ENCODE peak calls at places on chromosomes 4 and X, in nine cellular contexts. N is CD4-positive, alpha-beta T cell; Q is fibroblast of lung; B is stomach; C is HFFc6; L is progenitor cell of endocrine pancreas; P is OCI-LY7; Y is GM10248; T is Caco-2. G is an unnamed sample.

GRCh38 chrX:12580548-12580947 is 210.7 kb upstream of the PRPS2 start:
- DNase-seq in Q (no peak), N (no peak), B (no peak), L (no peak), C (no peak), T (no peak), Y (no peak), P (no peak), G (no peak)

GRCh38 chrX:119186194-119186593 is 49.9 kb upstream of the PGRMC1 start:
- DNase-seq in B (no peak), P (no peak), Q (no peak), N (no peak), L (no peak), T (no peak), Y (no peak), C (no peak), G (no peak)

GRCh38 chrX:129522184-129523059 is 868 bp downstream of the SMARCA1 start:
- DNase-seq in B (peak), C (peak), Q (peak), P (no peak), T (peak), Y (peak), N (no peak), L (peak), G (no peak)

GRCh38 chr4:152696764-152697250 is 17.0 kb upstream of the TMEM154 start:
- DNase-seq in P (no peak), T (no peak), B (peak), L (no peak), C (no peak), N (no peak), Q (peak), Y (peak), G (peak)

GRCh38 chr4:102439835-102440234 is 61.3 kb upstream of the NFKB1 start:
- DNase-seq in P (no peak), L (no peak), N (no peak), T (no peak), Q (peak), C (peak), B (no peak), Y (no peak), G (no peak)

GRCh38 chrX:66731398-66731797 is 92.5 kb upstream of the EDA2R start:
- DNase-seq in C (peak), B (no peak), P (peak), L (no peak), Y (peak), N (no peak), T (peak), Q (peak), G (no peak)

GRCh38 chr4:26065833-26066232 is 151.8 kb downstream of the SMIM20 start:
- DNase-seq in C (no peak), P (no peak), Y (no peak), N (no peak), T (no peak), B (no peak), L (no peak), Q (peak), G (no peak)

GRCh38 chr4:138948918-138949317 is 66.7 kb upstream of the NOCT start:
- DNase-seq in T (peak), P (no peak), Q (no peak), Y (no peak), B (no peak), N (no peak), L (no peak), C (no peak), G (no peak)

GRCh38 chrX:3690140-3690539 is 23.3 kb downstream of the PRKX start:
- DNase-seq in C (no peak), T (no peak), B (no peak), P (no peak), Y (no peak), Q (peak), L (no peak), N (no peak), G (no peak)

GRCh38 chr4:105715692-105716278 is 7.2 kb downstream of the GSTCD start:
- DNase-seq in N (no peak), P (peak), C (peak), Y (no peak), T (no peak), Q (peak), L (no peak), B (no peak), G (no peak)

GRCh38 chrX:63658920-63659319 is 126.1 kb downstream of the ARHGEF9 start:
- DNase-seq in B (no peak), P (no peak), Q (peak), N (no peak), C (no peak), Y (no peak), L (no peak), T (no peak), G (no peak)

GRCh38 chrX:98371994-98372393 is 1488.3 kb downstream of the RPA4 start:
- DNase-seq in Q (no peak), B (no peak), T (no peak), L (no peak), C (no peak), Y (no peak), P (no peak), N (no peak), G (no peak)

GRCh38 chr4:188714907-188715306 is 575.7 kb downstream of the TRIML1 start:
- DNase-seq in Q (no peak), N (no peak), T (no peak), L (no peak), P (no peak), B (no peak), Y (no peak), C (no peak), G (no peak)

GRCh38 chrX:129433461-129433860 is 89.8 kb downstream of the SMARCA1 start:
- DNase-seq in N (no peak), C (no peak), Q (no peak), P (no peak), T (no peak), Y (no peak), B (no peak), L (no peak), G (no peak)

GRCh38 chr4:180953572-180953971 is 1289.6 kb upstream of the TENM3 start:
- DNase-seq in B (no peak), Q (no peak), L (no peak), P (peak), N (no peak), Y (no peak), C (no peak), T (peak), G (no peak)
- TF ChIP-seq CTCF in B (no peak), Q (peak), L (peak), P (peak), N (no peak), Y (no peak), C (no peak), T (peak), G (peak)

GRCh38 chr4:70902577-70903281 is 560 bp downstream of the MOB1B start:
- DNase-seq in B (no peak), C (peak), L (no peak), N (peak), T (no peak), P (peak), Q (peak), Y (peak), G (no peak)

GRCh38 chr4:70903282-70903603 is 1.1 kb downstream of the MOB1B start:
- DNase-seq in B (no peak), T (peak), P (no peak), Y (no peak), N (no peak), Q (no peak), C (no peak), L (no peak), G (no peak)

GRCh38 chr4:70901607-70901983 is 574 bp upstream of the MOB1B start:
- DNase-seq in L (no peak), B (no peak), N (no peak), T (no peak), Y (peak), P (peak), C (no peak), Q (no peak), G (no peak)

DNA sequence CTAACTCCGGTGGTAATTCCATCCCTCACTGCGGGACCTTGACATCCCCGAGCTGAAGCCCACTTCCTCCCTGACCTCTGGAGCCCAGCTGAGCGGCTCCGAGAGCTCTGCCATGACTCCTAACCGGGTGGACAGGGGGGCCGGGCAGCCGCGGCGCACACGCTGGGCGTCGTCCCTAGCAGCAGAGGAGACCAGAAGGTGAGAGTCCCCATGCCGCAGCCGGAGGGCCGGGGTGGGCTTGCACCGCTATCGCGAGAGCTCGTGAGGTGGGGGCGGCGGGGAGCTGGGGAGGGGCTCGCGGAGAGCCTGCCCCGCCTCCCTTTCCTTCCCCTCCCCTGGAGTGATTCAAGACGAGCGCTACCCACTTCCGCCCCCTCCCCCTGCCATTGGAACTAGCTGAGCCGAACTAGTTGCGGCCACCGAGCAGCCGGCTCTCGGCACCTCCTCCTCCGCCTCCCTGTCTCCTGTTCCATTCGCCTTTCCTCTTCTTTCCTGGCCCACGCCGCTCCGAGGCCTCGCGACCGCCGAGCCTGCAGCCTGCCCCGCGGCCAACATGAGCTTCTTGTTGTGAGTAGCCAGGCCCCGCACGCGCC is at the start of gene MOB1B:
- DNase-seq in L (peak), N (peak), Y (peak), Q (peak), P (peak), C (peak), T (peak), B (peak), G (no peak)
- TF ChIP-seq CTCF in L (peak), N (peak), Y (peak), Q (peak), P (peak), C (peak), T (peak), B (peak), G (peak)

DNA sequence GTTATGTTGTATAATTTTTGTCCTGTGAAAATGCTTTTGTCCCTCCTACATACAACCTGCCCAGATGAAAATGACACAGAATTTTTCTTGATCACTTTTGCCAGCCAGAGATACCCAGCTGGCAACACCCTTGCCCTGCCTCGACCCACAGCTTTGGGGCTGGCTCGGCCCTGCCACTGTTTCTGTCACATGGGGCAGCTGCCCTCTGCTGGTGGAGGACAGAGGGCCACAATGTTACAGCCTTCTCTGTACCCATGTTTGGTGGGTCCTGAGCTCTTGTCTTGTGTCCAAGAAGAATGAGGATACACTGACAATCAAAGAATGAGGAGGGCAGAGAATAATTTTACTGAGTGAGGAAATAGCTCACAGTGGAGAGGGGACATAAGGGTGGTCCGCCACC is 31.1 kb downstream of the BMP15 start:
- DNase-seq in N (no peak), B (no peak), L (no peak), T (peak), C (no peak), Y (no peak), P (peak), Q (no peak), G (no peak)
- TF ChIP-seq CTCF in N (no peak), B (no peak), L (peak), T (no peak), C (no peak), Y (no peak), P (peak), Q (peak), G (peak)

GRCh38 chrX:80184854-80185253 is 170.3 kb downstream of the TBX22 start:
- DNase-seq in Y (no peak), T (no peak), P (no peak), L (no peak), Q (no peak), B (no peak), N (no peak), C (no peak), G (no peak)

DNA sequence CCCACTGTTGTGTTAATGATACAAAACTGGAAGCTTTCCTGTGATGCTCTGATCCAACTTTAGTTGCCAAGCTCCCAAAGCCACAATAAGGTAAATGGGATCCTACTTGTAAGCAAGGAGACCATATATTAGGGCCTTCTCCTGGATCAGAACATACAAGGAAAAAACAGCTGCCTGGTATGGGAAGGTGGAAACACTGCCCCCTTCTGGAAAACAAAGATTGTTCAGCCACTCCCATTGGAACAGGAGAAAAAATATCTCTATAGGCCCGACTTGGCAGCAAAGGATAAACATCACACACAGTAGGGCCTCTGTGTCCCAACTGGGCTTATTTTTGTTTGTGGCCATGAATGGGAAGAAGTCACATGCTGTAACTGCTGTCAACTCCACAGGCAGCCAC is 166.5 kb downstream of the TBX22 start:
- DNase-seq in B (no peak), N (no peak), C (no peak), T (no peak), L (no peak), P (no peak), Q (no peak), Y (no peak), G (no peak)
- TF ChIP-seq CTCF in B (no peak), N (no peak), C (no peak), T (no peak), L (peak), P (peak), Q (no peak), Y (no peak), G (no peak)

DNA sequence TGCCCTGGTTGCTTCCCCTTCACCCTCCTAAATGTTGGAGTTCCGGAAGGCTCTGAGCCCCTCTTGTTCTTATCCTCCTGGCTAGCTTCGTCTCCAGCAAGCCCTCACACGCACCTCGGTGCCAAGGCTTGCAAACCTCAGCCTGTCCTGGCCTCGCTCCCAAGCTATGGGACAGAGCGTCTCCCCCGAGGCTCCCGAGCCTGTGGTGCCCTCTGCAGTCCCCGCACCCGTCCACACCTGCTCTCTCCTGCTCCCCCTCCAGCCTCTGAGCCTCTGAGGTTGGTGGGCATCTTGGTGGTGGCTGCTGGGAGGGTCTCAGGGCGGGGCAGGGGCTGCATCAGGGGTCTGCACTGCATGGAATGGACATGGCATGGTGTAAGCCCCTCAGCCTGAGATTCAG is 63.2 kb downstream of the TRMT44 start:
- DNase-seq in B (peak), N (no peak), P (no peak), C (no peak), L (no peak), T (no peak), Q (no peak), Y (no peak), G (no peak)
- TF ChIP-seq CTCF in B (no peak), N (no peak), P (no peak), C (no peak), L (no peak), T (no peak), Q (no peak), Y (no peak), G (no peak)